ENCODE peak calls at places on chromosomes 3 and 15, in eight cellular contexts. O is heart right ventricle, D is H1, G is A549, Q is colonic mucosa, V is AG09309, N is psoas muscle, R is lower lobe of right lung. T is an unnamed sample.

GRCh38 chr15:99181544-99181943 is 67.8 kb downstream of the TTC23 start:
- DNase-seq in O (peak), V (no peak), R (no peak), N (peak), G (no peak), Q (no peak), D (no peak), T (peak)

GRCh38 chr3:35322070-35322469 is 317.3 kb upstream of the ARPP21 start:
- DNase-seq in D (no peak), Q (no peak), V (no peak), O (no peak), N (no peak), G (no peak), R (no peak), T (peak)

GRCh38 chr15:29129903-29130302 is 139.7 kb downstream of the NSMCE3 start:
- DNase-seq in O (no peak), V (no peak), N (no peak), Q (no peak), R (no peak), D (no peak), G (no peak), T (no peak)

GRCh38 chr3:160184655-160185054 is 40.6 kb upstream of the C3orf80 start:
- DNase-seq in G (no peak), V (peak), R (no peak), Q (no peak), O (no peak), D (no peak), N (no peak), T (no peak)

GRCh38 chr15:58522391-58522790 is 90.6 kb downstream of the LIPC start:
- DNase-seq in D (no peak), R (no peak), O (peak), V (no peak), Q (no peak), G (no peak), N (no peak), T (no peak)

GRCh38 chr3:151145713-151146070 is 57.3 kb downstream of the GPR171 start:
- DNase-seq in V (no peak), G (no peak), Q (no peak), D (no peak), R (no peak), O (no peak), N (no peak), T (no peak)

GRCh38 chr3:5098346-5098745 is 23.7 kb upstream of the ARL8B start:
- DNase-seq in D (no peak), R (no peak), V (no peak), G (no peak), N (no peak), O (no peak), Q (no peak), T (no peak)

GRCh38 chr15:79365765-79366164 is 54.9 kb downstream of the TMED3 start:
- DNase-seq in O (no peak), G (no peak), V (no peak), N (no peak), D (no peak), R (no peak), Q (no peak), T (no peak)

GRCh38 chr3:181687190-181687589 is 24.5 kb upstream of the SOX2 start:
- DNase-seq in Q (no peak), G (no peak), O (no peak), R (no peak), N (no peak), D (no peak), V (no peak), T (no peak)

GRCh38 chr15:94075349-94075748 is 156.0 kb upstream of the MCTP2 start:
- DNase-seq in R (no peak), N (peak), V (no peak), G (no peak), O (peak), Q (peak), D (no peak), T (no peak)

GRCh38 chr3:183114779-183115178 is 15.5 kb upstream of the MCCC1 start:
- DNase-seq in R (no peak), V (no peak), Q (no peak), N (no peak), G (no peak), O (no peak), D (peak), T (no peak)

GRCh38 chr3:19702416-19703078 is 231.5 kb downstream of the EFHB start:
- DNase-seq in R (no peak), N (no peak), D (no peak), G (no peak), V (no peak), O (no peak), Q (peak), T (no peak)

GRCh38 chr3:190380184-190380583 is 7.8 kb upstream of the CLDN16 start:
- DNase-seq in N (no peak), D (no peak), R (no peak), O (no peak), V (no peak), G (no peak), Q (no peak), T (no peak)

GRCh38 chr15:78339559-78339958 is 594 bp upstream of the CRABP1 start:
- DNase-seq in V (no peak), G (no peak), Q (no peak), N (no peak), R (no peak), O (no peak), D (peak), T (no peak)
- TF ChIP-seq CTCF in V (no peak), G (no peak), Q (no peak), N (no peak), R (no peak), O (no peak), D (no peak), T (no peak)

DNA sequence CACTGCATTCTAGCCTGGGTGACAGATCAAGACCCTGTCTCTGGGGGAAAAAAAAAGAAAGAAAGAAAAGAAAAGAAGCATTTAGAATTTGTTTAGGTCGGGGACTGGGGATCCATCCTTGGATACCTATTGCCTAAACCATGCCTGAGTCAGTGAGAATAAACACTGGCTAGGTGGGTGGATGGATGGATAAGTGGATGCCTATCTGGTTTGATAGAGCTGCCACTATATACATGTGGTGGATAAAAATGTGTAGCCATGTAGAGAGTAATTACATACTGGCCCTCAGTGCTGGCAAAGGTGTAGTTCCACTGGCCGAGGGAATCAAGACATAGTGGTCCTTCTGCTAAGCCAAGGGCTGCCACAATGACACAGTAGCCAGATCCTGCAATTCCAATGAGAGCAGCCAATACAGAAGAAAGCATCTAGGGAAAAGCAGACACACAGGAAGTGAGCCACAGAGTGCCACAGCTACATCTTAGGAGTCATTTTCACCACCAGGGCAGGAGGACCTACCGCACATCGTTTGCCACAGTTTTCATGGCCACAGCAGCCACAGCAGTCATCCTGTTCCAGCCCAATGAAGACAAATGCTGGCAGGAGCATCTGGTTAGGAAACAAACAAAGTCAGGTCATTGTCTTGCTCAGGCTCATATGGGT is 2.2 kb downstream of the TM4SF1 start:
- DNase-seq in G (no peak), N (no peak), Q (no peak), O (no peak), V (no peak), D (no peak), R (no peak), T (no peak)
- H3K4me3 ChIP-seq in G (peak), N (peak), Q (no peak), O (peak), V (peak), D (no peak), R (peak), T (no peak)

GRCh38 chr15:38864827-38865604 is 300.4 kb upstream of the RASGRP1 start:
- DNase-seq in D (no peak), R (no peak), O (no peak), N (peak), G (no peak), V (peak), Q (no peak), T (peak)
- TF ChIP-seq CTCF in D (no peak), R (no peak), O (no peak), N (no peak), G (no peak), V (peak), Q (no peak), T (no peak)

GRCh38 chr15:65839354-65839901 is 29.9 kb upstream of the RAB11A start:
- DNase-seq in O (no peak), D (no peak), N (no peak), R (no peak), G (no peak), Q (no peak), V (no peak), T (no peak)
- H3K4me3 ChIP-seq in O (no peak), D (no peak), N (no peak), R (no peak), G (no peak), Q (no peak), V (no peak), T (no peak)